ENCODE peak calls at places on chromosomes 12 and 14, in seven cellular contexts. H is lower leg skin, C is psoas muscle, J is foreskin fibroblast, Y is left ventricle myocardium inferior, U is IMR-90, N is bronchial epithelial cell. Z is an unnamed sample.

GRCh38 chr14:76333664-76334063 is 42.3 kb upstream of the ESRRB start:
- DNase-seq in H (no peak), C (no peak), J (no peak), Y (no peak), U (no peak), N (no peak), Z (no peak)

GRCh38 chr12:124832856-124833255 is 30.8 kb downstream of the SCARB1 start:
- DNase-seq in H (no peak), C (no peak), J (peak), Y (no peak), U (no peak), N (no peak), Z (no peak)

GRCh38 chr12:131815132-131815531 is 13.1 kb upstream of the MMP17 start:
- DNase-seq in H (no peak), C (peak), J (no peak), Y (no peak), U (no peak), N (no peak), Z (no peak)

GRCh38 chr14:56733396-56733795 is 76.9 kb downstream of the OTX2 start:
- DNase-seq in H (no peak), C (no peak), J (no peak), Y (no peak), U (no peak), N (no peak), Z (no peak)

GRCh38 chr12:127052491-127053232 is 1214.3 kb upstream of the TMEM132C start:
- DNase-seq in H (no peak), C (no peak), J (peak), Y (no peak), U (peak), N (peak), Z (no peak)

GRCh38 chr12:44464180-44464579 is 411.9 kb downstream of the NELL2 start:
- DNase-seq in H (no peak), C (no peak), J (no peak), Y (no peak), U (no peak), N (no peak), Z (no peak)

GRCh38 chr12:57128519-57129247 is 400 bp downstream of the LRP1 start:
- DNase-seq in H (no peak), C (no peak), J (peak), Y (no peak), U (no peak), N (no peak), Z (no peak)

GRCh38 chr12:5470221-5470620 is 38.3 kb downstream of the NTF3 start:
- DNase-seq in H (no peak), C (no peak), J (no peak), Y (no peak), U (no peak), N (no peak), Z (no peak)

GRCh38 chr14:73752297-73752992 is 38.3 kb upstream of the PNMA1 start:
- DNase-seq in H (peak), C (peak), J (peak), Y (peak), U (peak), N (no peak), Z (peak)

GRCh38 chr14:72538387-72538786 is 355.5 kb downstream of the DPF3 start:
- DNase-seq in H (no peak), C (no peak), J (no peak), Y (no peak), U (no peak), N (no peak), Z (no peak)

GRCh38 chr14:75453817-75454434 is 26.1 kb downstream of the JDP2 start:
- DNase-seq in H (no peak), C (no peak), J (no peak), Y (no peak), U (no peak), N (no peak), Z (no peak)

GRCh38 chr14:64721391-64721791 is 17.2 kb downstream of the PLEKHG3 start:
- DNase-seq in H (no peak), C (peak), J (peak), Y (no peak), U (peak), N (no peak), Z (no peak)
- H3K4me3 ChIP-seq in H (no peak), C (no peak), J (no peak), Y (peak), U (no peak), N (no peak), Z (no peak)

GRCh38 chr14:100653409-100653808 is 66.2 kb upstream of the BEGAIN start:
- DNase-seq in H (no peak), C (no peak), J (no peak), Y (no peak), U (no peak), N (no peak), Z (no peak)
- TF ChIP-seq CTCF in H (no peak), C (peak), J (peak), Y (peak), U (peak), N (peak), Z (peak)

DNA sequence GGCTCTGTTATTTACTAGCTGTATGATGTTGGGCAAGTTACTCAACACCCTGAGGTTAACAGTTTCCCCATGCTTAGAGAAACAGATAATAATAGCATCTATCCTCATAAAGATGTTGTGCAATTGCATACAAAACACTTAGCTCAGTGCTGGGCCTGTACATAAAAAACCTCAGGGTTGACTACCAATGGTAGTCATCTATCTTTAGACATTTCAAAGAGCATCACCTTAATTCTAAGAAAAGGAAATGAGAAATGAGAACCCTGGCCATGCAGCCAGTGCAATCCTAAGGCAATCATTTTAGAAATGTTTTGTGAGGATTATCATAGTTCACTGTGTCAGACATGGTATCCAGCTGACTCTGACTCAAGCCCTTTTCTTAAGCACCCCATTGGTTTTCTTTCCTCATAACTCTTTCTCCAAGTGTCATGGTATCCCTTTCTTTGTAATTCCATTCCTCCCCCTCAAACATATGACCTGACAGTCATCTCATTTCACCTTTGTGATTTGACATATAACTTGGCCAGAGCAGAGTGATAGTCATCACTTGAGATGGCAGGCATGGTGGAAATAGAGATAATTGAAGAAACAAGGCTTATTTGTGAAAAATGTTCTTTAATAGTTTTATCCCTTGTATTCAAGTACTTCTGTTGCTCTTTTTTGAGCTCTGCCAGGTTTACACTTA is 29.5 kb upstream of the OSBPL8 start:
- DNase-seq in H (peak), C (no peak), J (peak), Y (no peak), U (peak), N (peak), Z (no peak)
- H3K4me3 ChIP-seq in H (no peak), C (no peak), J (no peak), Y (no peak), U (no peak), N (no peak), Z (no peak)

DNA sequence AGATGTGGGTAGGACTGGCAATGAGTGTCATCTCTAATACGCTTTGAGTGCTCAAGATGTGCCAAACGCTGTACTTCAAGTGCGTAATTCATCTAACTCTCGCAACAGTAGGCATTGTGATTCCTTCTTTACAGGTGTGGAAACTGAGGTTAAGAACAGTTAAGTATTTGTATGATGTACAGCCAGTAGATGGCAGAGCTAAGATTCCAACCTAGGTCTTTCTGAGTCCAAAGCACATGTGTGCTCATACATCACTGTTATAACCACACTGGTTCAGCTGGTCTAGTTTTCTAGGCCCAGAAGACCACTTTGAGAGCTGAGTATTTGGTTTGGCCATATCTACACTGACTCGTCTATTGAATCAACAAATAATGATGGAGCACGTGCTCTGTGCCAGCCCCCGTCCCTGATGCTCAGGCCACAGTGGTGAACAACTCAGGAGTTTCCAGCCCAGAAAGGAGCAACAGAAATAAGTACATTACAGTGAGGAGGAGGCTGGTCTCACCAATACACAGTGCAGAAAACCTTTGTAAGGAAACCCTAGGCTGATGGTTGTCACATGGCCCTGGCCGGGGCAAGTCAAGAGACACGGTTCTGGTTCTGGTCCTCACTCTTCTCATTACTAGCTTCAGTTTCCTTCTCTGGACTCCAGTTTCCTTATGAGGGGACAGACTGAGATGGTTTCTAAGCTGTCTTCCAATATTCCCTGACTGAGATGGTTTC is 69.3 kb upstream of the SCN8A start:
- DNase-seq in H (no peak), C (no peak), J (peak), Y (no peak), U (peak), N (peak), Z (no peak)
- TF ChIP-seq CTCF in H (no peak), C (no peak), J (no peak), Y (peak), U (peak), N (peak), Z (no peak)

DNA sequence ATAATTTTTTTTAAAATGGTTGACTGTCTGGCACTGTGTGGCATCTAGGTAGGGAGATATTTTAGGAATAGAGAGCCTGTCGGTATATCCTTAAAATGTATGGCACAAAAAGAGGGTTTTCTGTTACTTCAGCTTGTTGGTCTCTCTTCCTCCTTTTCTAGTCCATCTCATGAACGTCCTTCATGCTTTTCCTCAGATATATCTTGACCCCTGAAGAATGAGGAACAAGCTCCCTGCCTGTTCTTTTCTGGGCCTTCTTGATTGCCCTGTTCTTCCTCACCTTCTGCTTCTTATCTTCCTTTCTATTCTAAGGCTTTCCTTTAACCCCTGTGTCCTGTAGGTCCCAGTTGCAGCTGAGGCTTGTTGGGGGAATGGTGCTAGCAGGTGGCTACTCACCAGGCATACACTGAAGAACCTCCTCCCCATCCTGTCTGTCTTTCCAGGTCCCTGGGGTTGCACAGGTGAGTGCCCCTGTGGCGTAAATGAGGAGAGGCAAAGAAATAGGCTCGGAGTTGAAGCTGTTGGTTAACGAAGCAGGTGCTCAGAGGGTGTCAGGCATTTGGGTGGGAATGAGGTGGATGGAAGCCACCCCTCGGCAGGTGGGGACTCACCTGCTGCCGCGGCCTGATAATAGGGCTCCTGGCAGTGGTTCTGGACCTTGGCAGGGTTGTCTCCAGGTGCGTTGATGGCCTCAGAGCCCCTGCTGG is 7.2 kb upstream of the C1R start:
- DNase-seq in H (no peak), C (no peak), J (no peak), Y (no peak), U (no peak), N (no peak), Z (no peak)
- H3K4me3 ChIP-seq in H (no peak), C (no peak), J (no peak), Y (no peak), U (no peak), N (no peak), Z (no peak)

GRCh38 chr14:68939893-68940613 is 39.0 kb downstream of the ACTN1 start:
- DNase-seq in H (no peak), C (peak), J (peak), Y (peak), U (peak), N (peak), Z (peak)

GRCh38 chr14:68942281-68943035 is 36.6 kb downstream of the ACTN1 start:
- DNase-seq in H (no peak), C (no peak), J (no peak), Y (no peak), U (peak), N (peak), Z (no peak)

GRCh38 chr14:68940614-68941185 is 38.4 kb downstream of the ACTN1 start:
- DNase-seq in H (no peak), C (no peak), J (peak), Y (no peak), U (no peak), N (no peak), Z (no peak)

GRCh38 chr14:68943107-68943506 is 36.0 kb downstream of the ACTN1 start:
- DNase-seq in H (no peak), C (no peak), J (no peak), Y (no peak), U (peak), N (no peak), Z (no peak)

GRCh38 chr14:68941820-68942219 is 37.3 kb downstream of the ACTN1 start:
- DNase-seq in H (peak), C (no peak), J (peak), Y (peak), U (peak), N (peak), Z (no peak)
- TF ChIP-seq CTCF in H (no peak), C (peak), J (peak), Y (peak), U (peak), N (peak), Z (peak)

DNA sequence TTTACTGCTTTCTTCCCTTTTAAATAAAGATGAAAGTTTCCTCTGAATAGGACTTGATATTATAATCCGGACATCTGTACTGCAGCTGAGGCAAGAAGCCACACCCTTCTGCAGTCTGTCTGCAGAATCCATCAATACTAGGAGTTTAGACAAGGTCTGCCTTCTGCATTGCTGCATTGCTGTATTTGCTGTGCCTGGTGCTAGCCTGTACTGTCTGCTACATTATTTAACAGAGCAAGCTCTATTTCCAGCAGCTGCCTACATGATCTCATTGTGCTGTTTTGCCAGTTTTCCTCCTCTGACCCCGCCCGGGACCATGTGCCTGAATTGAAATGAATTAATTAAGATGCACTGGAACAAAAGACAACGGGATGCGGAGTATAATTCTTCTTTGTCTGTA is 1.7 kb downstream of the TUBA1A start:
- DNase-seq in H (peak), C (peak), J (peak), Y (peak), U (peak), N (no peak), Z (peak)
- H3K4me3 ChIP-seq in H (no peak), C (peak), J (peak), Y (peak), U (peak), N (no peak), Z (peak)

Z was measured in heart right ventricle.